ENCODE peak calls at places on chromosomes 1 and 21, in six cellular contexts. One of them, this sample, is unnamed.

GRCh38 chr1:213138892-213139291 is 87.9 kb downstream of the RPS6KC1 start:
- DNase-seq in caudate nucleus: no peak
- DNase-seq in NCI-H1417: no peak
- DNase-seq in neural crest cell: no peak
- DNase-seq in T1000: no peak
- DNase-seq in stimulated activated CD4-positive, alpha-beta T cell treated with anti-CD3 and anti-CD28 coated beads, Interleukin-1b, Interleukin-23, amount 100 ng/mL, for 48 hours: no peak
- DNase-seq in this sample: no peak

GRCh38 chr1:228804640-228805413 is 69.5 kb downstream of the RHOU start:
- DNase-seq in NCI-H1417: peak; percentile 8
- DNase-seq in stimulated activated CD4-positive, alpha-beta T cell treated with anti-CD3 and anti-CD28 coated beads, Interleukin-1b, Interleukin-23, amount 100 ng/mL, for 48 hours: peak; percentile 66
- DNase-seq in caudate nucleus: no peak
- DNase-seq in neural crest cell: no peak
- DNase-seq in T1000: no peak
- DNase-seq in this sample: no peak

GRCh38 chr1:169098380-169098779 is 8.1 kb upstream of the ATP1B1 start:
- DNase-seq in neural crest cell: no peak
- DNase-seq in caudate nucleus: no peak
- DNase-seq in NCI-H1417: no peak
- DNase-seq in stimulated activated CD4-positive, alpha-beta T cell treated with anti-CD3 and anti-CD28 coated beads, Interleukin-1b, Interleukin-23, amount 100 ng/mL, for 48 hours: no peak
- DNase-seq in T1000: no peak
- DNase-seq in this sample: no peak

GRCh38 chr1:16111771-16112557 is 38.5 kb upstream of the FAM131C start:
- DNase-seq in stimulated activated CD4-positive, alpha-beta T cell treated with anti-CD3 and anti-CD28 coated beads, Interleukin-1b, Interleukin-23, amount 100 ng/mL, for 48 hours: no peak
- DNase-seq in NCI-H1417: no peak
- DNase-seq in neural crest cell: no peak
- DNase-seq in caudate nucleus: no peak
- DNase-seq in T1000: no peak
- DNase-seq in this sample: no peak

GRCh38 chr1:97668945-97669344 is 251.9 kb downstream of the DPYD start:
- DNase-seq in caudate nucleus: no peak
- DNase-seq in T1000: no peak
- DNase-seq in neural crest cell: no peak
- DNase-seq in stimulated activated CD4-positive, alpha-beta T cell treated with anti-CD3 and anti-CD28 coated beads, Interleukin-1b, Interleukin-23, amount 100 ng/mL, for 48 hours: no peak
- DNase-seq in NCI-H1417: peak; percentile 31
- DNase-seq in this sample: no peak

GRCh38 chr1:210377934-210378333 is 49.2 kb downstream of the HHAT start:
- DNase-seq in NCI-H1417: peak; percentile 17
- DNase-seq in stimulated activated CD4-positive, alpha-beta T cell treated with anti-CD3 and anti-CD28 coated beads, Interleukin-1b, Interleukin-23, amount 100 ng/mL, for 48 hours: no peak
- DNase-seq in T1000: no peak
- DNase-seq in neural crest cell: no peak
- DNase-seq in caudate nucleus: no peak
- DNase-seq in this sample: no peak

GRCh38 chr21:33578959-33579542 is 9.4 kb downstream of the DONSON start:
- DNase-seq in caudate nucleus: no peak
- DNase-seq in T1000: no peak
- DNase-seq in neural crest cell: no peak
- DNase-seq in NCI-H1417: peak; percentile 29
- DNase-seq in stimulated activated CD4-positive, alpha-beta T cell treated with anti-CD3 and anti-CD28 coated beads, Interleukin-1b, Interleukin-23, amount 100 ng/mL, for 48 hours: no peak
- DNase-seq in this sample: no peak

GRCh38 chr21:30719401-30719800 is 824 bp upstream of the KRTAP21-3 start:
- DNase-seq in stimulated activated CD4-positive, alpha-beta T cell treated with anti-CD3 and anti-CD28 coated beads, Interleukin-1b, Interleukin-23, amount 100 ng/mL, for 48 hours: no peak
- DNase-seq in neural crest cell: no peak
- DNase-seq in NCI-H1417: peak; percentile 15
- DNase-seq in caudate nucleus: no peak
- DNase-seq in T1000: no peak
- DNase-seq in this sample: no peak

GRCh38 chr1:71930526-71930925 is 351.8 kb downstream of the NEGR1 start:
- DNase-seq in caudate nucleus: no peak
- DNase-seq in neural crest cell: no peak
- DNase-seq in stimulated activated CD4-positive, alpha-beta T cell treated with anti-CD3 and anti-CD28 coated beads, Interleukin-1b, Interleukin-23, amount 100 ng/mL, for 48 hours: no peak
- DNase-seq in NCI-H1417: no peak
- DNase-seq in T1000: no peak
- DNase-seq in this sample: no peak

GRCh38 chr1:201170533-201171062 is 16.3 kb upstream of the TMEM9 start:
- DNase-seq in neural crest cell: peak; percentile 82
- DNase-seq in NCI-H1417: peak; percentile 98
- DNase-seq in T1000: peak; percentile 87
- DNase-seq in stimulated activated CD4-positive, alpha-beta T cell treated with anti-CD3 and anti-CD28 coated beads, Interleukin-1b, Interleukin-23, amount 100 ng/mL, for 48 hours: peak; percentile 87
- DNase-seq in caudate nucleus: peak; percentile 83
- DNase-seq in this sample: peak; percentile 99

GRCh38 chr1:24905979-24906720 is 23.9 kb downstream of the RUNX3 start:
- DNase-seq in neural crest cell: no peak
- DNase-seq in caudate nucleus: no peak
- DNase-seq in stimulated activated CD4-positive, alpha-beta T cell treated with anti-CD3 and anti-CD28 coated beads, Interleukin-1b, Interleukin-23, amount 100 ng/mL, for 48 hours: no peak
- DNase-seq in T1000: no peak
- DNase-seq in NCI-H1417: no peak
- DNase-seq in this sample: no peak

GRCh38 chr21:43893536-43894205 is 28.6 kb downstream of the AGPAT3 start:
- DNase-seq in caudate nucleus: no peak
- DNase-seq in neural crest cell: no peak
- DNase-seq in NCI-H1417: no peak
- DNase-seq in T1000: no peak
- DNase-seq in stimulated activated CD4-positive, alpha-beta T cell treated with anti-CD3 and anti-CD28 coated beads, Interleukin-1b, Interleukin-23, amount 100 ng/mL, for 48 hours: peak; percentile 45
- DNase-seq in this sample: no peak

GRCh38 chr1:200058341-200058740 is 30.8 kb downstream of the NR5A2 start:
- DNase-seq in stimulated activated CD4-positive, alpha-beta T cell treated with anti-CD3 and anti-CD28 coated beads, Interleukin-1b, Interleukin-23, amount 100 ng/mL, for 48 hours: no peak
- DNase-seq in neural crest cell: no peak
- DNase-seq in caudate nucleus: no peak
- DNase-seq in T1000: no peak
- DNase-seq in NCI-H1417: no peak
- DNase-seq in this sample: no peak

GRCh38 chr1:76949503-76949902 is 82.2 kb downstream of the ST6GALNAC5 start:
- DNase-seq in T1000: no peak
- DNase-seq in NCI-H1417: no peak
- DNase-seq in neural crest cell: no peak
- DNase-seq in caudate nucleus: no peak
- DNase-seq in stimulated activated CD4-positive, alpha-beta T cell treated with anti-CD3 and anti-CD28 coated beads, Interleukin-1b, Interleukin-23, amount 100 ng/mL, for 48 hours: no peak
- DNase-seq in this sample: no peak